ENCODE peak calls at places on chromosome 9, in five cellular contexts. One of them, this sample, is unnamed.

GRCh38 chr9:2622361-2623045 is 916 bp downstream of the VLDLR start:
- DNase-seq in H1: peak; percentile 55
- DNase-seq in esophagus squamous epithelium: no peak
- DNase-seq in mammary epithelial cell: peak; percentile 54
- DNase-seq in hepatocyte: peak; percentile 44
- DNase-seq in this sample: peak; percentile 20

GRCh38 chr9:13241283-13241682 is 38.2 kb downstream of the MPDZ start:
- DNase-seq in H1: no peak
- DNase-seq in hepatocyte: no peak
- DNase-seq in mammary epithelial cell: no peak
- DNase-seq in esophagus squamous epithelium: no peak
- DNase-seq in this sample: no peak

GRCh38 chr9:93183663-93184438 is at the start of gene WNK2:
- DNase-seq in esophagus squamous epithelium: no peak
- DNase-seq in H1: peak; percentile 82
- DNase-seq in mammary epithelial cell: no peak
- DNase-seq in hepatocyte: peak; percentile 75
- DNase-seq in this sample: no peak

GRCh38 chr9:81619353-81620008 is 69.9 kb downstream of the TLE1 start:
- DNase-seq in esophagus squamous epithelium: no peak
- DNase-seq in H1: no peak
- DNase-seq in mammary epithelial cell: no peak
- DNase-seq in hepatocyte: no peak
- DNase-seq in this sample: no peak

GRCh38 chr9:92313624-92314012 is 11.5 kb downstream of the NOL8 start:
- DNase-seq in mammary epithelial cell: no peak
- DNase-seq in H1: no peak
- DNase-seq in hepatocyte: no peak
- DNase-seq in esophagus squamous epithelium: no peak
- DNase-seq in this sample: no peak

GRCh38 chr9:31671011-31671410 is 713.4 kb upstream of the ACO1 start:
- DNase-seq in mammary epithelial cell: no peak
- DNase-seq in hepatocyte: no peak
- DNase-seq in esophagus squamous epithelium: no peak
- DNase-seq in H1: no peak
- DNase-seq in this sample: no peak

GRCh38 chr9:32665101-32665500 is 29.6 kb upstream of the TAF1L start:
- DNase-seq in hepatocyte: no peak
- DNase-seq in H1: no peak
- DNase-seq in mammary epithelial cell: peak; percentile 80
- DNase-seq in esophagus squamous epithelium: no peak
- DNase-seq in this sample: no peak

GRCh38 chr9:15246688-15247087 is 60.3 kb downstream of the TTC39B start:
- DNase-seq in esophagus squamous epithelium: no peak
- DNase-seq in H1: no peak
- DNase-seq in mammary epithelial cell: peak; percentile 89
- DNase-seq in hepatocyte: no peak
- DNase-seq in this sample: no peak

GRCh38 chr9:15403155-15403554 is 19.5 kb upstream of the SNAPC3 start:
- DNase-seq in hepatocyte: no peak
- DNase-seq in mammary epithelial cell: no peak
- DNase-seq in H1: no peak
- DNase-seq in esophagus squamous epithelium: no peak
- DNase-seq in this sample: no peak

GRCh38 chr9:123425836-123426365 is 69.9 kb downstream of the CRB2 start:
- DNase-seq in hepatocyte: no peak
- DNase-seq in mammary epithelial cell: no peak
- DNase-seq in H1: no peak
- DNase-seq in esophagus squamous epithelium: no peak
- DNase-seq in this sample: no peak

GRCh38 chr9:108760841-108761240 is 94.9 kb downstream of the ACTL7B start:
- DNase-seq in mammary epithelial cell: no peak
- DNase-seq in hepatocyte: no peak
- DNase-seq in esophagus squamous epithelium: no peak
- DNase-seq in H1: no peak
- DNase-seq in this sample: no peak

GRCh38 chr9:18478517-18479361 is 4.8 kb downstream of the ADAMTSL1 start:
- DNase-seq in mammary epithelial cell: no peak
- DNase-seq in H1: no peak
- DNase-seq in esophagus squamous epithelium: no peak
- DNase-seq in hepatocyte: no peak
- DNase-seq in this sample: no peak

GRCh38 chr9:121737481-121737931 is 86.1 kb downstream of the DAB2IP start:
- DNase-seq in hepatocyte: no peak
- DNase-seq in H1: no peak
- DNase-seq in esophagus squamous epithelium: no peak
- DNase-seq in mammary epithelial cell: no peak
- DNase-seq in this sample: no peak

GRCh38 chr9:95076696-95077052 is 240.8 kb downstream of the FANCC start:
- DNase-seq in H1: no peak
- DNase-seq in hepatocyte: no peak
- DNase-seq in esophagus squamous epithelium: no peak
- DNase-seq in mammary epithelial cell: no peak
- DNase-seq in this sample: no peak
- H3K27ac ChIP-seq in H1: no peak overlapping the region
- H3K27ac ChIP-seq in hepatocyte: peak overlapping the region; percentile 64
- H3K27ac ChIP-seq in esophagus squamous epithelium: peak overlapping the region; percentile 90
- H3K27ac ChIP-seq in mammary epithelial cell: no peak overlapping the region
- H3K27ac ChIP-seq in this sample: peak overlapping the region; percentile 91

GRCh38 chr9:71847892-71848291 is 63.1 kb downstream of the ABHD17B start:
- DNase-seq in mammary epithelial cell: no peak
- DNase-seq in H1: no peak
- DNase-seq in hepatocyte: no peak
- DNase-seq in esophagus squamous epithelium: no peak
- DNase-seq in this sample: no peak

GRCh38 chr9:71839665-71840064 is 71.3 kb downstream of the ABHD17B start:
- DNase-seq in hepatocyte: no peak
- DNase-seq in esophagus squamous epithelium: no peak
- DNase-seq in H1: no peak
- DNase-seq in mammary epithelial cell: no peak
- DNase-seq in this sample: no peak

DNA sequence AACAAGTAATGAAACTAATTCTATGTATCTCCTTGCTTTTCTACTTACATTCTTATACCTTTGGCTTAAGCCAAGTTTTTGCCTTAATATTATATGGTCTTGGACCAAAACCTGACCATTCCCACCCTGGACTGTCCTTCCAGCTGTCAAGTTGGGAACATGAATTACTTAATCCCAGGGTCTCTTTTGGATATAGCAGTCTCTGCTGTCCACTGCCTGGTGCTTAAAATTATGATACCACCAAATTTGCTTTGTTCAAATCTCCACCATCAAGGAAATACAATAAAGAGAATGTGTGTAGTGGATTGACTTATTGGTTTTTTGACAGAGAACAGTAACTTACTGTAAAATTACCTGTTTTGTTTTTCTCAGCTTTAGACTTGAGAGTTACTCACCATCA is 66.2 kb downstream of the ABHD17B start:
- DNase-seq in hepatocyte: no peak
- DNase-seq in esophagus squamous epithelium: no peak
- DNase-seq in H1: no peak
- DNase-seq in mammary epithelial cell: no peak
- DNase-seq in this sample: no peak
- H3K27ac ChIP-seq in hepatocyte: no peak overlapping the region
- H3K27ac ChIP-seq in esophagus squamous epithelium: no peak overlapping the region
- H3K27ac ChIP-seq in H1: no peak overlapping the region
- H3K27ac ChIP-seq in mammary epithelial cell: no peak overlapping the region
- H3K27ac ChIP-seq in this sample: no peak overlapping the region

GRCh38 chr9:136193127-136193890 is 11.6 kb downstream of the LHX3 start:
- DNase-seq in H1: peak; percentile 57
- DNase-seq in hepatocyte: no peak
- DNase-seq in mammary epithelial cell: no peak
- DNase-seq in esophagus squamous epithelium: no peak
- DNase-seq in this sample: no peak
- H3K27ac ChIP-seq in H1: no peak overlapping the region
- H3K27ac ChIP-seq in hepatocyte: no peak overlapping the region
- H3K27ac ChIP-seq in mammary epithelial cell: no peak overlapping the region
- H3K27ac ChIP-seq in esophagus squamous epithelium: no peak overlapping the region
- H3K27ac ChIP-seq in this sample: no peak overlapping the region

GRCh38 chr9:98886691-98887229 is 56.9 kb upstream of the COL15A1 start:
- DNase-seq in esophagus squamous epithelium: no peak
- DNase-seq in H1: no peak
- DNase-seq in hepatocyte: no peak
- DNase-seq in mammary epithelial cell: no peak
- DNase-seq in this sample: no peak
- H3K27ac ChIP-seq in esophagus squamous epithelium: peak overlapping the region; percentile 42
- H3K27ac ChIP-seq in H1: no peak overlapping the region
- H3K27ac ChIP-seq in hepatocyte: no peak overlapping the region
- H3K27ac ChIP-seq in mammary epithelial cell: no peak overlapping the region
- H3K27ac ChIP-seq in this sample: peak overlapping the region; percentile 59

GRCh38 chr9:136049451-136050265 is 45.4 kb downstream of the NACC2 start:
- DNase-seq in hepatocyte: no peak
- DNase-seq in H1: no peak
- DNase-seq in mammary epithelial cell: no peak
- DNase-seq in esophagus squamous epithelium: no peak
- DNase-seq in this sample: no peak
- H3K27ac ChIP-seq in hepatocyte: no peak overlapping the region
- H3K27ac ChIP-seq in H1: no peak overlapping the region
- H3K27ac ChIP-seq in mammary epithelial cell: no peak overlapping the region
- H3K27ac ChIP-seq in esophagus squamous epithelium: no peak overlapping the region
- H3K27ac ChIP-seq in this sample: no peak overlapping the region

GRCh38 chr9:76835571-76836283 is 70.2 kb downstream of the PRUNE2 start:
- DNase-seq in mammary epithelial cell: no peak
- DNase-seq in esophagus squamous epithelium: no peak
- DNase-seq in hepatocyte: peak; percentile 15
- DNase-seq in H1: no peak
- DNase-seq in this sample: no peak
- H3K27ac ChIP-seq in mammary epithelial cell: no peak overlapping the region
- H3K27ac ChIP-seq in esophagus squamous epithelium: peak overlapping the region; percentile 81
- H3K27ac ChIP-seq in hepatocyte: peak overlapping the region; percentile 56
- H3K27ac ChIP-seq in H1: no peak overlapping the region
- H3K27ac ChIP-seq in this sample: peak overlapping the region; percentile 61

DNA sequence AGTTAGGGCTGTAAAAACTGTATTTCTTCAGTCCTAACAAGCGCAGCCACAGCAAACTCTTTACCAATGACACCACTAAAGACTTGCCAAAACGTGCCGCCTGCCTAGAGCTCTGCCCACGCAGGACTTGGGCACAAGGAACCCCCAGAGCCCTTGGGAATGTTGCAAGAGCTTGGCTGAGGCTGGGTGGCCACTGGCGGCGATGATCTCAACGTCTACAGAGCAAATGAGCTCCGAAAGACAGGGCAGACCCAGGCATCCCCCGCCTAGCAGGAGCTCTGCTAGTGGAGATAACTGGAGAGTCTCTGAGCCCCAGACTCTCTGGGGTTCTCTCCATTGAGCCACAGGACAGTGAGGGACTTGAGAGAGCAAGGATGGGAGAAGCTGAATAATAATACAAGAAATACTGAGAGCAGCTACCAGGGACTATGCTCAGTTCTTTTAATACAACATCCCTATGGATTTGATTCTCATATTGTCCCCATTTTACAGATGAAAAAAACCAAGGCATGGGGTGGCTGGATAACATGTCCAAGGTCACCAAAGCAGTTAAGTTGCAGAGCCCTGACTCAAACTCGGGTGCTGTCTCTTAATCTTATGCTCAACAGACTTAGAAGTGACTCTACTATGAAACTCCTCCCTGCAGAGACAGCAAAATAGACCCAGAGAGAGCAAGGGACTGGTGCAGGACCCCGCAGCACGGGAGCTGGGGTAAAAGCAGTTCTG is 32.5 kb downstream of the SHB start:
- DNase-seq in hepatocyte: no peak
- DNase-seq in H1: no peak
- DNase-seq in esophagus squamous epithelium: no peak
- DNase-seq in mammary epithelial cell: peak; percentile 73
- DNase-seq in this sample: no peak
- H3K27ac ChIP-seq in hepatocyte: no peak overlapping the region
- H3K27ac ChIP-seq in H1: no peak overlapping the region
- H3K27ac ChIP-seq in esophagus squamous epithelium: peak overlapping the region; percentile 51
- H3K27ac ChIP-seq in mammary epithelial cell: peak overlapping the region; percentile 61
- H3K27ac ChIP-seq in this sample: no peak overlapping the region